ENCODE peak calls at places on chromosomes 2 and 18, in seven cellular contexts. J, L, U, A, D, Q and C are unnamed samples.

GRCh38 chr2:174775586-174775985 is 11.3 kb upstream of the CHRNA1 start:
- DNase-seq in J (no peak), L (no peak), U (no peak), A (no peak), D (no peak), Q (no peak), C (peak; percentile 26)

GRCh38 chr18:77001979-77002378 is 130.6 kb downstream of the MBP start:
- DNase-seq in J (no peak), L (no peak), U (no peak), A (no peak), D (no peak), Q (no peak), C (no peak)

GRCh38 chr18:75140296-75140695 is 68.6 kb downstream of the PTGR3 start:
- DNase-seq in J (no peak), L (no peak), U (no peak), A (no peak), D (peak; percentile 29), Q (no peak), C (no peak)

GRCh38 chr2:39435254-39435653 is 1.8 kb downstream of the MAP4K3 start:
- DNase-seq in J (no peak), L (no peak), U (no peak), A (no peak), D (peak; percentile 33), Q (no peak), C (no peak)

GRCh38 chr2:65420712-65421431 is 11.5 kb downstream of the SPRED2 start:
- DNase-seq in J (peak; percentile 13), L (no peak), U (peak; percentile 38), A (no peak), D (no peak), Q (no peak), C (peak; percentile 35)

GRCh38 chr2:129888896-129889295 is 90.6 kb upstream of the RAB6C start:
- DNase-seq in J (peak; percentile 40), L (no peak), U (no peak), A (no peak), D (no peak), Q (no peak), C (peak; percentile 16)

GRCh38 chr2:31207790-31208189 is 9.5 kb downstream of the CAPN14 start:
- DNase-seq in J (no peak), L (no peak), U (no peak), A (no peak), D (no peak), Q (no peak), C (no peak)

GRCh38 chr18:60259052-60259681 is 113.4 kb downstream of the MC4R start:
- DNase-seq in J (no peak), L (no peak), U (no peak), A (no peak), D (no peak), Q (no peak), C (no peak)

GRCh38 chr18:4074647-4075046 is 380.5 kb downstream of the DLGAP1 start:
- DNase-seq in J (no peak), L (no peak), U (no peak), A (no peak), D (no peak), Q (no peak), C (no peak)

GRCh38 chr2:155223781-155224406 is 525.4 kb downstream of the KCNJ3 start:
- DNase-seq in J (peak; percentile 3), L (no peak), U (no peak), A (peak; percentile 6), D (no peak), Q (no peak), C (peak; percentile 34)

GRCh38 chr2:28311660-28312249 is 80.9 kb upstream of the FOSL2 start:
- DNase-seq in J (no peak), L (no peak), U (no peak), A (no peak), D (no peak), Q (no peak), C (no peak)

GRCh38 chr18:25164211-25164836 is 187.6 kb downstream of the ZNF521 start:
- DNase-seq in J (peak; percentile 4), L (no peak), U (no peak), A (no peak), D (no peak), Q (no peak), C (no peak)

GRCh38 chr2:54669677-54670484 is 53.6 kb upstream of the EML6 start:
- DNase-seq in J (peak; percentile 67), L (no peak), U (no peak), A (no peak), D (no peak), Q (no peak), C (no peak)

GRCh38 chr2:136191041-136191440 is 73.1 kb upstream of the CXCR4 start:
- DNase-seq in J (no peak), L (no peak), U (no peak), A (no peak), D (no peak), Q (no peak), C (no peak)

GRCh38 chr2:105380432-105381118 is 18.3 kb downstream of the FHL2 start:
- DNase-seq in J (peak; percentile 58), L (no peak), U (no peak), A (no peak), D (no peak), Q (no peak), C (no peak)

GRCh38 chr2:84942964-84943421 is 28.0 kb upstream of the KCMF1 start:
- DNase-seq in J (no peak), L (no peak), U (no peak), A (no peak), D (no peak), Q (no peak), C (no peak)

GRCh38 chr18:65592419-65592818 is 158.4 kb upstream of the CDH7 start:
- DNase-seq in J (no peak), L (no peak), U (no peak), A (peak; percentile 39), D (no peak), Q (no peak), C (no peak)

GRCh38 chr2:100785621-100786296 is 34.2 kb upstream of the NPAS2 start:
- DNase-seq in J (no peak), L (no peak), U (no peak), A (no peak), D (no peak), Q (no peak), C (no peak)

GRCh38 chr2:216006164-216006663 is 7.1 kb downstream of the MREG start:
- DNase-seq in J (no peak), L (peak; percentile 27), U (no peak), A (peak; percentile 66), D (no peak), Q (no peak), C (no peak)

GRCh38 chr2:157843935-157844334 is 32.2 kb downstream of the ACVR1 start:
- DNase-seq in J (no peak), L (no peak), U (no peak), A (no peak), D (no peak), Q (no peak), C (no peak)

GRCh38 chr2:108587621-108588020 is 53.4 kb downstream of the LIMS1 start:
- DNase-seq in J (peak; percentile 58), L (no peak), U (peak; percentile 57), A (peak; percentile 45), D (no peak), Q (no peak), C (no peak)

GRCh38 chr18:32754508-32755263 is 18.1 kb downstream of the KLHL14 start:
- DNase-seq in J (no peak), L (no peak), U (no peak), A (no peak), D (no peak), Q (no peak), C (no peak)

GRCh38 chr2:105873721-105874120 is 129.0 kb downstream of the NCK2 start:
- DNase-seq in J (peak; percentile 42), L (peak; percentile 53), U (no peak), A (peak; percentile 74), D (no peak), Q (no peak), C (peak; percentile 85)

GRCh38 chr2:46029332-46029811 is 267.8 kb upstream of the EPAS1 start:
- DNase-seq in J (no peak), L (no peak), U (peak; percentile 25), A (no peak), D (no peak), Q (no peak), C (no peak)